ENCODE peak calls at places on chromosomes 16 and 17, in six cellular contexts. One of them, this sample, is unnamed.
A peak's percentile ranks its signal among the peaks of the same experiment; 100 is the strongest.

GRCh38 chr16:79770244-79771064 is 169.9 kb upstream of the MAF start:
- DNase-seq in lung: peak; percentile 85
- DNase-seq in heart left ventricle: peak; percentile 91
- DNase-seq in HFF-Myc: peak; percentile 14
- DNase-seq in AG10803: peak; percentile 81
- DNase-seq in ovary: peak; percentile 94
- DNase-seq in this sample: peak; percentile 61

GRCh38 chr17:29840884-29841283 is 89.1 kb downstream of the SSH2 start:
- DNase-seq in AG10803: no peak
- DNase-seq in heart left ventricle: no peak
- DNase-seq in ovary: no peak
- DNase-seq in lung: no peak
- DNase-seq in HFF-Myc: no peak
- DNase-seq in this sample: no peak

GRCh38 chr17:44878627-44879221 is 20.5 kb downstream of the EFTUD2 start:
- DNase-seq in heart left ventricle: no peak
- DNase-seq in lung: no peak
- DNase-seq in HFF-Myc: no peak
- DNase-seq in ovary: no peak
- DNase-seq in AG10803: peak; percentile 48
- DNase-seq in this sample: no peak

GRCh38 chr16:84367750-84368320 is 503 bp upstream of the ATP2C2 start:
- DNase-seq in lung: peak; percentile 32
- DNase-seq in AG10803: no peak
- DNase-seq in ovary: no peak
- DNase-seq in HFF-Myc: no peak
- DNase-seq in heart left ventricle: no peak
- DNase-seq in this sample: no peak

GRCh38 chr16:22901563-22901962 is 87.6 kb downstream of the HS3ST2 start:
- DNase-seq in ovary: no peak
- DNase-seq in HFF-Myc: no peak
- DNase-seq in heart left ventricle: no peak
- DNase-seq in lung: no peak
- DNase-seq in AG10803: no peak
- DNase-seq in this sample: no peak

GRCh38 chr17:57502696-57503307 is 242.3 kb downstream of the CCDC182 start:
- DNase-seq in heart left ventricle: no peak
- DNase-seq in HFF-Myc: no peak
- DNase-seq in AG10803: no peak
- DNase-seq in ovary: no peak
- DNase-seq in lung: no peak
- DNase-seq in this sample: no peak

GRCh38 chr17:2390199-2390880 is 10.5 kb downstream of the MNT start:
- DNase-seq in ovary: peak; percentile 45
- DNase-seq in lung: no peak
- DNase-seq in AG10803: no peak
- DNase-seq in HFF-Myc: no peak
- DNase-seq in heart left ventricle: no peak
- DNase-seq in this sample: no peak

GRCh38 chr16:69494993-69495392 is 70.6 kb downstream of the CYB5B start:
- DNase-seq in ovary: no peak
- DNase-seq in lung: peak; percentile 31
- DNase-seq in HFF-Myc: no peak
- DNase-seq in AG10803: no peak
- DNase-seq in heart left ventricle: no peak
- DNase-seq in this sample: no peak

GRCh38 chr16:73171380-73171779 is 123.5 kb upstream of the ZFHX3 start:
- DNase-seq in AG10803: no peak
- DNase-seq in lung: no peak
- DNase-seq in heart left ventricle: no peak
- DNase-seq in HFF-Myc: no peak
- DNase-seq in ovary: no peak
- DNase-seq in this sample: no peak

GRCh38 chr17:79577485-79578187 is 33.2 kb downstream of the RBFOX3 start:
- DNase-seq in AG10803: no peak
- DNase-seq in HFF-Myc: no peak
- DNase-seq in ovary: no peak
- DNase-seq in lung: no peak
- DNase-seq in heart left ventricle: no peak
- DNase-seq in this sample: no peak

GRCh38 chr16:263944-264343 is 11.8 kb downstream of the RGS11 start:
- DNase-seq in AG10803: no peak
- DNase-seq in lung: no peak
- DNase-seq in HFF-Myc: no peak
- DNase-seq in ovary: no peak
- DNase-seq in heart left ventricle: no peak
- DNase-seq in this sample: no peak

GRCh38 chr16:19704321-19705130 is 13.5 kb downstream of the KNOP1 start:
- DNase-seq in lung: peak; percentile 51
- DNase-seq in AG10803: peak; percentile 66
- DNase-seq in HFF-Myc: no peak
- DNase-seq in ovary: peak; percentile 60
- DNase-seq in heart left ventricle: no peak
- DNase-seq in this sample: no peak

GRCh38 chr17:73814070-73814469 is 169.8 kb upstream of the SDK2 start:
- DNase-seq in lung: no peak
- DNase-seq in ovary: no peak
- DNase-seq in AG10803: no peak
- DNase-seq in heart left ventricle: no peak
- DNase-seq in HFF-Myc: no peak
- DNase-seq in this sample: no peak

GRCh38 chr17:50943575-50943933 is 77.4 kb upstream of the TOB1 start:
- DNase-seq in heart left ventricle: no peak
- DNase-seq in lung: no peak
- DNase-seq in AG10803: no peak
- DNase-seq in ovary: peak; percentile 32
- DNase-seq in HFF-Myc: no peak
- DNase-seq in this sample: no peak

GRCh38 chr16:81451753-81452680 is 7.4 kb downstream of the CMIP start:
- DNase-seq in AG10803: no peak
- DNase-seq in heart left ventricle: peak; percentile 59
- DNase-seq in ovary: no peak
- DNase-seq in HFF-Myc: no peak
- DNase-seq in lung: no peak
- DNase-seq in this sample: no peak

GRCh38 chr16:85370881-85371651 is 242.1 kb upstream of the GSE1 start:
- DNase-seq in AG10803: peak; percentile 61
- DNase-seq in heart left ventricle: no peak
- DNase-seq in ovary: no peak
- DNase-seq in HFF-Myc: no peak
- DNase-seq in lung: peak; percentile 52
- DNase-seq in this sample: peak; percentile 35

GRCh38 chr16:19737306-19737975 is 19.4 kb downstream of the IQCK start:
- DNase-seq in ovary: no peak
- DNase-seq in HFF-Myc: no peak
- DNase-seq in AG10803: no peak
- DNase-seq in heart left ventricle: no peak
- DNase-seq in lung: no peak
- DNase-seq in this sample: no peak

GRCh38 chr16:14509675-14510132 is 120.4 kb downstream of the PARN start:
- DNase-seq in lung: no peak
- DNase-seq in HFF-Myc: no peak
- DNase-seq in AG10803: peak; percentile 54
- DNase-seq in ovary: no peak
- DNase-seq in heart left ventricle: no peak
- DNase-seq in this sample: no peak

GRCh38 chr17:69810326-69811035 is 264.5 kb upstream of the KCNJ16 start:
- DNase-seq in AG10803: no peak
- DNase-seq in heart left ventricle: no peak
- DNase-seq in HFF-Myc: no peak
- DNase-seq in ovary: no peak
- DNase-seq in lung: no peak
- DNase-seq in this sample: no peak

GRCh38 chr17:80295146-80295545 is 34.5 kb downstream of the RNF213 start:
- DNase-seq in heart left ventricle: no peak
- DNase-seq in ovary: no peak
- DNase-seq in lung: no peak
- DNase-seq in HFF-Myc: no peak
- DNase-seq in AG10803: no peak
- DNase-seq in this sample: no peak

GRCh38 chr17:74037320-74037719 is 166.2 kb upstream of the RPL38 start:
- DNase-seq in heart left ventricle: no peak
- DNase-seq in HFF-Myc: no peak
- DNase-seq in lung: no peak
- DNase-seq in ovary: no peak
- DNase-seq in AG10803: peak; percentile 6
- DNase-seq in this sample: no peak

GRCh38 chr16:83797013-83797412 is 10.8 kb upstream of the HSBP1 start:
- DNase-seq in HFF-Myc: no peak
- DNase-seq in AG10803: no peak
- DNase-seq in heart left ventricle: no peak
- DNase-seq in lung: no peak
- DNase-seq in ovary: no peak
- DNase-seq in this sample: no peak

GRCh38 chr16:1752853-1753252 is 18.5 kb downstream of the NME3 start:
- DNase-seq in heart left ventricle: no peak
- DNase-seq in AG10803: no peak
- DNase-seq in lung: no peak
- DNase-seq in ovary: no peak
- DNase-seq in HFF-Myc: no peak
- DNase-seq in this sample: no peak

GRCh38 chr16:84854759-84855158 is 35.0 kb downstream of the CRISPLD2 start:
- DNase-seq in heart left ventricle: no peak
- DNase-seq in HFF-Myc: no peak
- DNase-seq in AG10803: peak; percentile 11
- DNase-seq in lung: no peak
- DNase-seq in ovary: no peak
- DNase-seq in this sample: no peak

GRCh38 chr17:29707212-29707571 is 84.5 kb upstream of the CORO6 start:
- DNase-seq in AG10803: no peak
- DNase-seq in ovary: no peak
- DNase-seq in heart left ventricle: no peak
- DNase-seq in lung: no peak
- DNase-seq in HFF-Myc: no peak
- DNase-seq in this sample: no peak

DNA sequence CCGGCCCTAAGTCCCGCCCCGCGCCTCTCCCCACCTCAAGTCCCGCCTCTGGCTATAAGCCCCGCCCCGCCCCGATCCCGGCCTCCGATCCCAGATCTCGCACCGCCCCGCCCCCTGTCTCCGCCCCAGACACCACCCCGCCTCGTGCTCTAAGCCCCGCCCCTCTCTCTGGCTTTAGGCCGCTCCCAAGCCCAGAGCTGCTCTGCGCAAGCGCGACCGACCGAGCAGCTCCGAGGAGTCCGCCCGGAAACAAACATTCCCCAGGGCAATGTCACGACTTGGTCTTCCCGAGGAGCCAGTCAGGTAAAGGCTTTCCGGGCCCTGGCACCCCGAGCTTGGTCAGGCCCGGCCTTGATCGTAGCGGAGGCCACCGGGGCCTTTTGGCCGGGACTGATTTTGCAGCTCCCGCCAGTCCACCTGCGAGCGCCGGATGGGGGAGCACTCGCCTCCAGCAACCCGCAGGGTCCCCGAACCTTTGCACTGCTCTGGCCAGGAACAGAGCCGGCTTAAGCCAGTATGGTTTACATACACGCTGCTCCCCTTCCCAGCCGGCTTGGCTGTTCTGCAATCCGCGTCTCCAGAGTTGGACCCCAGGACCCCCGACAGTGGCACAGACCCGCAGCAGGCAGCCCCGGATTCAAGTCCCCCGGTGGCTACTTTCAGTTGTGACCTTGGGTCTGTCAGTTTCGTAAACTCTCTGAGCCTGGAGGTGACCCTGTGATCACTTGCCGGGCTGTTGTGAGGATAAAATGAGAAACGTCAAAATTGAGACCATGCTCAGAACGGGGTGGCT is at the start of gene NUDT7:
- DNase-seq in AG10803: peak; percentile 95
- DNase-seq in lung: peak; percentile 99
- DNase-seq in heart left ventricle: peak; percentile 99
- DNase-seq in ovary: peak; percentile 100
- DNase-seq in HFF-Myc: peak; percentile 72
- DNase-seq in this sample: peak; percentile 98
- TF ChIP-seq CTCF in AG10803: peak; percentile 18
- TF ChIP-seq CTCF in lung: no peak
- TF ChIP-seq CTCF in heart left ventricle: no peak
- TF ChIP-seq CTCF in ovary: no peak
- TF ChIP-seq CTCF in HFF-Myc: no peak
- TF ChIP-seq CTCF in this sample: no peak

GRCh38 chr16:12538667-12539081 is 265.0 kb downstream of the CPPED1 start:
- DNase-seq in AG10803: peak; percentile 44
- DNase-seq in HFF-Myc: no peak
- DNase-seq in lung: no peak
- DNase-seq in ovary: no peak
- DNase-seq in heart left ventricle: no peak
- DNase-seq in this sample: no peak
- TF ChIP-seq CTCF in AG10803: no peak
- TF ChIP-seq CTCF in HFF-Myc: no peak
- TF ChIP-seq CTCF in lung: no peak
- TF ChIP-seq CTCF in ovary: no peak
- TF ChIP-seq CTCF in heart left ventricle: no peak
- TF ChIP-seq CTCF in this sample: no peak

DNA sequence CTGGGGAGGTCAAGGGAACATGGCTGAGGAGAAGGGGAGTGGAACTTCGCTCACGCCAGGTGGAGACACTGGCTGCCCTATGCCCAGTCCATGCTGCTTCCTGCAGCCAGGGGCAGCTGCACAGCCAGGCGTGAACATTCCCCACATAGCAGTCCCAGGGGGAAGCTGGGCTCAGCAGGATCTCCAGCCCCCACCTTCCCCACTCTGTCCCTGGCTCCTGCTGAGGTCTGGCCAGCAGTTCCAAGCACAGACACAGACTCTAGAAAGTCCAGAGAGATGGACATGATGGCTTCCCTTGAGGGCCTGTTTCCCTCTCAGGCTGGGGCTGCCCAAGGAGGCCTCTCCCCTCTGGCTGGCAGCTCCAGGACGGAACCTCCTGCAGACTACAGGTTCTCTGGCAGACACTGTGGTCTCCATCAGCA is 9.3 kb downstream of the JUP start:
- DNase-seq in ovary: peak; percentile 60
- DNase-seq in HFF-Myc: no peak
- DNase-seq in lung: no peak
- DNase-seq in heart left ventricle: peak; percentile 80
- DNase-seq in AG10803: peak; percentile 20
- DNase-seq in this sample: no peak
- TF ChIP-seq CTCF in ovary: no peak
- TF ChIP-seq CTCF in HFF-Myc: no peak
- TF ChIP-seq CTCF in lung: no peak
- TF ChIP-seq CTCF in heart left ventricle: peak; percentile 49
- TF ChIP-seq CTCF in AG10803: no peak
- TF ChIP-seq CTCF in this sample: peak; percentile 41

GRCh38 chr17:76080207-76080933 is 1.4 kb downstream of the ZACN start:
- DNase-seq in lung: no peak
- DNase-seq in heart left ventricle: no peak
- DNase-seq in ovary: no peak
- DNase-seq in AG10803: no peak
- DNase-seq in HFF-Myc: no peak
- DNase-seq in this sample: no peak

GRCh38 chr17:76080934-76081287 is 1.9 kb downstream of the ZACN start:
- DNase-seq in HFF-Myc: no peak
- DNase-seq in ovary: no peak
- DNase-seq in lung: no peak
- DNase-seq in AG10803: no peak
- DNase-seq in heart left ventricle: no peak
- DNase-seq in this sample: no peak

GRCh38 chr17:76081295-76082210 is 2.6 kb downstream of the ZACN start:
- DNase-seq in AG10803: no peak
- DNase-seq in HFF-Myc: no peak
- DNase-seq in heart left ventricle: no peak
- DNase-seq in ovary: no peak
- DNase-seq in lung: no peak
- DNase-seq in this sample: no peak

GRCh38 chr17:76078859-76079576 is at the start of gene ZACN:
- DNase-seq in HFF-Myc: no peak
- DNase-seq in heart left ventricle: no peak
- DNase-seq in lung: no peak
- DNase-seq in ovary: no peak
- DNase-seq in AG10803: no peak
- DNase-seq in this sample: no peak

GRCh38 chr17:76079577-76080206 is 710 bp downstream of the ZACN start:
- DNase-seq in heart left ventricle: no peak
- DNase-seq in AG10803: no peak
- DNase-seq in HFF-Myc: no peak
- DNase-seq in lung: no peak
- DNase-seq in ovary: no peak
- DNase-seq in this sample: no peak
- TF ChIP-seq CTCF in heart left ventricle: no peak
- TF ChIP-seq CTCF in AG10803: no peak
- TF ChIP-seq CTCF in HFF-Myc: no peak
- TF ChIP-seq CTCF in lung: no peak
- TF ChIP-seq CTCF in ovary: no peak
- TF ChIP-seq CTCF in this sample: no peak

This sample was measured in thoracic aorta.